ENCODE peak calls at places on chromosomes 6 and 20, in four cellular contexts. One of them, this sample, is unnamed.
A peak's percentile ranks its signal among the peaks of the same experiment; 100 is the strongest.

GRCh38 chr6:139047677-139048076 is 19.1 kb downstream of the ABRACL start:
- DNase-seq in GM12878: no peak
- DNase-seq in K562: no peak
- DNase-seq in HL-60: no peak
- DNase-seq in this sample: no peak

GRCh38 chr20:40646321-40647212 is 42.5 kb downstream of the MAFB start:
- DNase-seq in K562: no peak
- DNase-seq in GM12878: no peak
- DNase-seq in HL-60: no peak
- DNase-seq in this sample: no peak

GRCh38 chr6:16776394-16777017 is 15.2 kb upstream of the ATXN1 start:
- DNase-seq in K562: no peak
- DNase-seq in HL-60: no peak
- DNase-seq in GM12878: no peak
- DNase-seq in this sample: no peak

GRCh38 chr6:128757961-128758360 is 125.0 kb upstream of the LAMA2 start:
- DNase-seq in GM12878: no peak
- DNase-seq in HL-60: no peak
- DNase-seq in K562: no peak
- DNase-seq in this sample: no peak

GRCh38 chr6:25992413-25993037 is 29.9 kb downstream of the TRIM38 start:
- DNase-seq in K562: peak; percentile 98
- DNase-seq in HL-60: peak; percentile 74
- DNase-seq in GM12878: peak; percentile 73
- DNase-seq in this sample: peak; percentile 71

GRCh38 chr20:3250091-3250504 is 11.1 kb upstream of the SLC4A11 start:
- DNase-seq in HL-60: no peak
- DNase-seq in K562: peak; percentile 68
- DNase-seq in GM12878: no peak
- DNase-seq in this sample: no peak

GRCh38 chr6:137637161-137637560 is 143.0 kb upstream of the OLIG3 start:
- DNase-seq in GM12878: no peak
- DNase-seq in K562: no peak
- DNase-seq in HL-60: peak; percentile 55
- DNase-seq in this sample: no peak

GRCh38 chr6:5905431-5906339 is 101.0 kb downstream of the NRN1 start:
- DNase-seq in K562: no peak
- DNase-seq in HL-60: no peak
- DNase-seq in GM12878: no peak
- DNase-seq in this sample: no peak

GRCh38 chr6:45746046-45746445 is 269.6 kb downstream of the CLIC5 start:
- DNase-seq in GM12878: no peak
- DNase-seq in HL-60: no peak
- DNase-seq in K562: no peak
- DNase-seq in this sample: no peak

GRCh38 chr20:53712212-53712977 is 118.8 kb upstream of the ZNF217 start:
- DNase-seq in GM12878: no peak
- DNase-seq in HL-60: no peak
- DNase-seq in K562: no peak
- DNase-seq in this sample: no peak

GRCh38 chr6:74170118-74170517 is 474.1 kb downstream of the CD109 start:
- DNase-seq in GM12878: no peak
- DNase-seq in HL-60: no peak
- DNase-seq in K562: no peak
- DNase-seq in this sample: no peak

DNA sequence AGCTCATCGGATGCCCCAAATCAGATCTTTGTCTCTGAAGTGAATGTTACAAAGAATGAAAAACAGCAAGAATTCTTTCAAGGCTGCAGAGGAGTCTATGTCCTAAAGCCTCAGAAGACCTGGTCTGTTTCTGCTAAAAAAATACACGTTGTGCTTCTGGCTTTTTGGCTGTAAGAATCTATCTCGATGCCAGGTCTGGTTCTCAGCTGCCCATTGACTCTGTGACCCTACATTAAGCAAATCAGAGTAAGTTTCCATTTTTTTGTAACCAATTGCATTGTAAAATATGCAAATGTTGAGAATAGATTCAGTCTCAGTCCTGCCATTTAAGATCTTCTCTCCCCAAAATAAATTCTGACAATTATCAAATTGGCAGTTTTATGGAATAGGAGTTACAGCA is 705.4 kb downstream of the RFPL4B start:
- DNase-seq in K562: no peak
- DNase-seq in GM12878: no peak
- DNase-seq in HL-60: no peak
- DNase-seq in this sample: no peak
- TF ChIP-seq SPI1 in K562: no peak
- TF ChIP-seq SPI1 in GM12878: no peak
- TF ChIP-seq SPI1 in HL-60: no peak
- TF ChIP-seq SPI1 in this sample: no peak

DNA sequence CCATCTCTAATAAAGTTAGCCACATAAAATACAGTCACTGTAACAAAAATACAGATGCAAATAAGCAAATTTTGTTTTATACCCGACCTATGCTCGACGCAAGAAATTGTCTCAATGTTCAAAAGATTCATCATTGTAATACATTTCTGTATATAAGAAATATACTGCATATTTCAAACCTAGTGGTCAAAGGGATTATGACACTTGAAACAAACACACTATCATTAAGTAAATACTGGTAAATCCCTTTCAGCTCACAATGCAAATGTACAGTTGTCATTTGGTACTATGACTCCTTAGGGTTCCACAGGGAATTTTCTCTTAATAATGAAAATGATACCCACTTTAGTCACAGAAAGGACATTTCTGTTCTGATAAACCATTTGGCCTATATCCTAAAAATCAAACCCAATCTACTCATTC is 2.2 kb downstream of the HIVEP2 start:
- DNase-seq in GM12878: no peak
- DNase-seq in HL-60: no peak
- DNase-seq in K562: peak; percentile 20
- DNase-seq in this sample: no peak
- TF ChIP-seq SPI1 in GM12878: no peak
- TF ChIP-seq SPI1 in HL-60: no peak
- TF ChIP-seq SPI1 in K562: no peak
- TF ChIP-seq SPI1 in this sample: no peak

GRCh38 chr6:155224031-155224451 is 39.8 kb upstream of the CLDN20 start:
- DNase-seq in K562: no peak
- DNase-seq in GM12878: peak; percentile 81
- DNase-seq in HL-60: peak; percentile 24
- DNase-seq in this sample: peak; percentile 43
- TF ChIP-seq SPI1 in K562: no peak
- TF ChIP-seq SPI1 in GM12878: no peak
- TF ChIP-seq SPI1 in HL-60: no peak
- TF ChIP-seq SPI1 in this sample: no peak

GRCh38 chr20:37311710-37312355 is 22.4 kb downstream of the MANBAL start:
- DNase-seq in HL-60: no peak
- DNase-seq in K562: no peak
- DNase-seq in GM12878: no peak
- DNase-seq in this sample: no peak

GRCh38 chr20:37310951-37311350 is 21.5 kb downstream of the MANBAL start:
- DNase-seq in GM12878: no peak
- DNase-seq in HL-60: no peak
- DNase-seq in K562: no peak
- DNase-seq in this sample: no peak

GRCh38 chr20:37309290-37309689 is 19.8 kb downstream of the MANBAL start:
- DNase-seq in K562: no peak
- DNase-seq in HL-60: no peak
- DNase-seq in GM12878: no peak
- DNase-seq in this sample: no peak

GRCh38 chr20:37308098-37309050 is 18.9 kb downstream of the MANBAL start:
- DNase-seq in GM12878: peak; percentile 84
- DNase-seq in K562: no peak
- DNase-seq in HL-60: no peak
- DNase-seq in this sample: peak; percentile 62

DNA sequence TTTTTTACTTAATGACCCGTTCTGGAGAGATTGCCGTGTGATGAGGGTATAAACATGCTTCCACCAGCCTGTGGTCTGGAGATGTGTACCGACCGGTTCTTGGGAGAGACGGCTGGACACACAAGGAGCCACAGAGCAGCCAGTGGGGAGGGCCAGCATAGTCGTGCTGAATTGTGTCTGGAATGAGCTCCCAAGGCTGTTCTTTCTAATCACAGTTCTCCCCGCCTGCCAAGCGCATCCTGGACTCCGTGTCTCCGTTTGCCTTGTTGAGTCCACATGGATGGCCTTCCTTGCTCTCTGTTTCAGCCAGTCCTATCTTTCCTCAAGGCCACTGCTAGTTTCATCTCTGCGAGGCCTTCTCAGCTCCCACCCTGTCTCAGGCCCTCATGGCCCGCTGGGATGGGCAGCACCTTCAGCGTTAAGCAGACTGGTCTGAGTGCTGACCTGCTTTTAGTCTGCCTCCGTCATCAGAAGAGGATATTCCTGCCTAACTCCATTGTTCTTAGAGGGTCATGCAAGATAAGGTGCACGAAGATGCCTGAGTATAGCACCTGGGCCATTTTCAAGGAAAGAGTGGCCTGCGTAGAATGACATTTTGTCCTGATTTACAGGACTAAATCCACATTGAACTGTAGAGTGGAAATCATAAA is 20.6 kb downstream of the MANBAL start:
- DNase-seq in GM12878: no peak
- DNase-seq in HL-60: no peak
- DNase-seq in K562: no peak
- DNase-seq in this sample: no peak
- TF ChIP-seq SPI1 in GM12878: no peak
- TF ChIP-seq SPI1 in HL-60: no peak
- TF ChIP-seq SPI1 in K562: no peak
- TF ChIP-seq SPI1 in this sample: no peak

GRCh38 chr20:14782731-14783130 is 445.3 kb upstream of the FLRT3 start:
- DNase-seq in K562: no peak
- DNase-seq in HL-60: no peak
- DNase-seq in GM12878: no peak
- DNase-seq in this sample: no peak

GRCh38 chr20:14790771-14791517 is 453.5 kb upstream of the FLRT3 start:
- DNase-seq in HL-60: no peak
- DNase-seq in K562: no peak
- DNase-seq in GM12878: no peak
- DNase-seq in this sample: no peak

GRCh38 chr20:14783766-14784165 is 446.4 kb upstream of the FLRT3 start:
- DNase-seq in K562: no peak
- DNase-seq in HL-60: no peak
- DNase-seq in GM12878: no peak
- DNase-seq in this sample: no peak

GRCh38 chr20:14780508-14780907 is 443.1 kb upstream of the FLRT3 start:
- DNase-seq in HL-60: no peak
- DNase-seq in K562: no peak
- DNase-seq in GM12878: no peak
- DNase-seq in this sample: no peak

GRCh38 chr20:14785065-14785743 is 447.8 kb upstream of the FLRT3 start:
- DNase-seq in HL-60: no peak
- DNase-seq in GM12878: no peak
- DNase-seq in K562: no peak
- DNase-seq in this sample: no peak
- TF ChIP-seq SPI1 in HL-60: no peak
- TF ChIP-seq SPI1 in GM12878: no peak
- TF ChIP-seq SPI1 in K562: no peak
- TF ChIP-seq SPI1 in this sample: no peak

DNA sequence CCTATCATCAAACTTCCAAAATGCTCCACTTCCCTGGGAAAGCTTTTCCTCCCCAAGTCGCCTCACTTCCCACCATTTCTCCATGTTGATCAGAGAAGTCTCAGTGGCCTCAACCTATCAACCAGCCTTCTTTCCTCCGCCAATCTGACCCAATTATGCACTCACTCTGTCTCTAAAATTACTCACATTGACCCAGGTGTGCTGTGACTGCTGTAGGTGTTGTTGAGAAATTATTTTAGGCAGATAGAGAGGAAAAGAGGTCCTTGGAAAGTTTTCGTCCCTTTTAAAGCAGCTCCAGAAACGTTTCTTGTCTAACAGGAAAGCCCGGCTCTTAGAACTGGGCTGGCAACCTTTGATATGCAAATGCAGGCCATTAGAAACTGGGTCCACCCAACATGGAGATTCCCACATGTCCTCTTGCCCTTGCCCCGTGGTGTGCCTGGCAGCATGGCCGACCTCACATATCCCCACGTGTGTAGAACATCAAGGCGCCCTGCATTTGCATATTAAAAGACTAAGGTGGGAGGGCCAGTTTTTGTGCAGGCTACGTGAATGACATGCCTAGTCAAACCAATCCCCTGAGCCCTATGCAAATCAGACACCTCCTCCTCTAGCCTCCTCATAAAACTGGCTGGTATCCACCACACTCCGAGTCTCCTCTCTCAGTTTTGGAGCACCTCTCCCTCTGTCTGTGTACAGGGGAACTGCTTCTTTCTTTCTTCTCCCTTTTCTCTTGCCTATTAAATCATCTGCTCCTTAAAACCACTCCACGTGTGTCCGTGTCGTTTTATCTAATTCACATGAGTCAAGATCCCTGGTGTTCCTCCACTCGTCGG is 12.9 kb downstream of the IPCEF1 start:
- DNase-seq in HL-60: no peak
- DNase-seq in GM12878: no peak
- DNase-seq in K562: peak; percentile 72
- DNase-seq in this sample: no peak
- TF ChIP-seq SPI1 in HL-60: no peak
- TF ChIP-seq SPI1 in GM12878: no peak
- TF ChIP-seq SPI1 in K562: no peak
- TF ChIP-seq SPI1 in this sample: no peak

GRCh38 chr20:6074145-6074561 is 20.3 kb upstream of the LRRN4 start:
- DNase-seq in HL-60: no peak
- DNase-seq in GM12878: no peak
- DNase-seq in K562: peak; percentile 48
- DNase-seq in this sample: no peak

GRCh38 chr20:6079011-6079410 is 25.2 kb upstream of the LRRN4 start:
- DNase-seq in GM12878: no peak
- DNase-seq in HL-60: no peak
- DNase-seq in K562: no peak
- DNase-seq in this sample: no peak

GRCh38 chr20:6074784-6075183 is 20.9 kb upstream of the LRRN4 start:
- DNase-seq in HL-60: no peak
- DNase-seq in GM12878: no peak
- DNase-seq in K562: no peak
- DNase-seq in this sample: no peak

GRCh38 chr20:6071162-6071695 is 17.4 kb upstream of the LRRN4 start:
- DNase-seq in GM12878: no peak
- DNase-seq in HL-60: no peak
- DNase-seq in K562: no peak
- DNase-seq in this sample: no peak

GRCh38 chr20:6075428-6076219 is 21.8 kb upstream of the LRRN4 start:
- DNase-seq in GM12878: no peak
- DNase-seq in HL-60: no peak
- DNase-seq in K562: peak; percentile 45
- DNase-seq in this sample: no peak
- TF ChIP-seq SPI1 in GM12878: no peak
- TF ChIP-seq SPI1 in HL-60: no peak
- TF ChIP-seq SPI1 in K562: no peak
- TF ChIP-seq SPI1 in this sample: no peak